ENCODE peak calls at places on chromosomes 1 and 21, in nine cellular contexts. R is HAP-1; D is Peyer's patch; K is CD8-positive, alpha-beta T cell; S is CD4-positive, CD25-positive, alpha-beta regulatory T cell; C is lower lobe of right lung; Y is uterus; M is neural progenitor cell; L is BE2C. U is an unnamed sample. For H3K9me3, the result is how much of the 10 kb centered on the place peaks cover.

GRCh38 chr1:206892351-206892984 is 4.8 kb upstream of the IL24 start:
- DNase-seq in L (no peak), Y (no peak), C (no peak), M (no peak), D (no peak), R (no peak), K (no peak), S (no peak), U (no peak)

GRCh38 chr21:39660596-39660995 is 47.9 kb downstream of the B3GALT5 start:
- DNase-seq in L (no peak), D (no peak), S (no peak), R (no peak), K (no peak), C (no peak), Y (peak), M (peak), U (no peak)

GRCh38 chr1:170555370-170555769 is 23.4 kb downstream of the GORAB start:
- DNase-seq in R (no peak), S (no peak), M (no peak), C (no peak), D (no peak), L (no peak), K (no peak), Y (no peak), U (no peak)

GRCh38 chr1:52554756-52555155 is 1.9 kb upstream of the TUT4 start:
- DNase-seq in S (no peak), C (no peak), R (no peak), Y (no peak), D (no peak), K (no peak), L (no peak), M (peak), U (no peak)

GRCh38 chr1:44911042-44911441 is 68.0 kb upstream of the PTCH2 start:
- DNase-seq in M (no peak), C (no peak), D (no peak), Y (no peak), K (no peak), R (no peak), L (no peak), S (no peak), U (no peak)

GRCh38 chr1:72280714-72281113 is 1.6 kb downstream of the NEGR1 start:
- DNase-seq in S (no peak), R (no peak), Y (no peak), D (no peak), M (no peak), K (no peak), C (no peak), L (no peak), U (no peak)

GRCh38 chr1:48061162-48062136 is 64.3 kb upstream of the TRABD2B start:
- DNase-seq in L (peak), S (no peak), D (no peak), Y (peak), C (no peak), R (peak), K (no peak), M (peak), U (no peak)

GRCh38 chr1:155499263-155499662 is 63.3 kb downstream of the ASH1L start:
- DNase-seq in K (no peak), S (no peak), L (no peak), M (no peak), Y (no peak), R (no peak), C (no peak), D (no peak), U (no peak)

GRCh38 chr1:33080885-33081553 is at the start of gene AZIN2:
- DNase-seq in R (peak), Y (peak), S (peak), K (peak), L (peak), C (peak), M (peak), D (peak), U (peak)

GRCh38 chr1:71252900-71253299 is 172.1 kb upstream of the ZRANB2 start:
- DNase-seq in D (no peak), L (no peak), R (no peak), K (no peak), C (no peak), S (no peak), Y (no peak), M (no peak), U (no peak)
- H3K9me3 ChIP-seq in D (under half), L (under half), R (under half), K (under half), C (under half), S (under half), Y (under half), M (under half), U (under half)

GRCh38 chr21:20258542-20258941 is 739.7 kb upstream of the NCAM2 start:
- DNase-seq in K (no peak), C (no peak), R (no peak), S (no peak), Y (no peak), M (no peak), D (no peak), L (no peak), U (no peak)
- H3K9me3 ChIP-seq in K (under half), C (under half), R (under half), S (under half), Y (under half), M (under half), D (under half), L (under half), U (under half)

GRCh38 chr1:178580876-178581275 is 68.0 kb downstream of the TEX35 start:
- DNase-seq in S (no peak), C (no peak), Y (no peak), L (no peak), K (no peak), D (peak), M (no peak), R (no peak), U (no peak)
- H3K9me3 ChIP-seq in S (under half), C (under half), Y (under half), L (under half), K (under half), D (under half), M (under half), R (under half), U (under half)

DNA sequence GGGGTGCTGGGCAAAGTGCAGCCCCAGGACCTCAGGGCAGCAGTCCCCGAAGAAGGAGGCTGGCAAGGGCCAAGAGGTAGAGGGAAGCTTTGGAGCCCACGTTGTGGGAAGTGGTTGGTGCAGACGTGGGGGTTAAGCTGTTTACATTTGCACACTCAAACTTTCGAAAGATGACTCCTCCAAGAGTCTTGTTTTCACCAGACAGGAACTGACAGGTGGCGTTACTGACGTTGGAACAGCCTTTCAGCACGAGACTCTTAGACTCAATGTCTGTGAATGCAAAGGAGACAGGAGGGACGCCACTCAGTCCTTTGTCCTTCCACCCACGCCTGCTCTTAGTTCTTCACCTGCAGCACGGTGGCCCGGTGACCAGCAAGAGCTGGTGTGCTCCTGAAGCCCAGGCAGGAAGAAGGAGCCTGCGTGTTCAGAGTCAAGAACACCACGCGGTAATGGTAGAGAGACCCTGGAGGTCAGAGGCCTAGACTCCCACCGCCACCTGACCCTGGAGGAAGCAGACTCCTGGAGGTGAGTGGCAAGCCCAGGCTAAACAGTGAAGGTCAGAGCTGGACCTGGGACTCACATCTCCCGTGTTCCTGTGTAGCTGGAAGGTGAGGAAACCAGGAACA is 15.9 kb downstream of the LYPD8 start:
- DNase-seq in S (no peak), Y (no peak), M (no peak), R (no peak), C (no peak), L (no peak), K (no peak), D (no peak), U (no peak)
- H3K9me3 ChIP-seq in S (under half), Y (under half), M (under half), R (under half), C (under half), L (under half), K (under half), D (under half), U (under half)

DNA sequence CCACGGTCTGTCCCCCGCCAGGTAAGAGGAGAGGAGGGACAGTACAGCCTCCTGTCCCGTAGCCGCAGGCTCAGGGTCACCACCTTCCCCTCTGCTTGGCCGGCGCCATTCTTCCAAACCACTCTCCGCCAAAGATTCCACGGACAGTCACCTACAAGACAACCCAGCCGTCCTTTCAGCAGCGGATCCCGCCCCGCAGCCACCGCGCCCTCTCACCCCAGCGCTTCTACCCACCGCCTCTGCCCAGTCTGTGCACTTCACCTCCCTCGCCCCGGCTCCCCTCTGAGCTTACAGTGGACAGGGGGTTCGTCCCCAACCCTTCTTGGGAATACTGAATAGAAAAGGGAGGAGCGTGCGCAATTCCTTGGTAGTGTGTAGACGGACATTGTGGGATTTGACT is 319.6 kb downstream of the FAM72C start:
- DNase-seq in K (no peak), Y (no peak), C (no peak), D (no peak), L (no peak), M (no peak), S (no peak), R (no peak), U (no peak)
- H3K9me3 ChIP-seq in K (under half), Y (under half), C (under half), D (under half), L (under half), M (under half), S (under half), R (under half), U (under half)

U was measured in T-helper 17 cell.